ENCODE peak calls at places on chromosome 18, in five cellular contexts. N is ELF-1; E is stimulated activated CD4-positive, alpha-beta T cell treated with anti-CD3 and anti-CD28 coated beads, Interleukin-2, amount 100 ng/mL, for 4 hours; I is astrocyte of the spinal cord; D is hippocampal formation. T is an unnamed sample.

GRCh38 chr18:36176739-36177138 is 10.6 kb upstream of the MOCOS start:
- DNase-seq in E (no peak), I (peak), N (no peak), D (no peak), T (no peak)

GRCh38 chr18:8984131-8984670 is 118.3 kb upstream of the NDUFV2 start:
- DNase-seq in N (no peak), D (no peak), E (no peak), I (no peak), T (no peak)

GRCh38 chr18:50627594-50628542 is 68.0 kb downstream of the MAPK4 start:
- DNase-seq in N (no peak), E (no peak), I (no peak), D (no peak), T (no peak)

GRCh38 chr18:24073791-24074190 is 59.2 kb downstream of the TTC39C start:
- DNase-seq in D (no peak), E (no peak), I (no peak), N (no peak), T (no peak)

GRCh38 chr18:61551586-61551985 is 218.4 kb downstream of the CDH20 start:
- DNase-seq in D (peak), E (no peak), N (peak), I (peak), T (peak)

GRCh38 chr18:12907258-12907925 is 23.4 kb upstream of the PTPN2 start:
- DNase-seq in I (peak), D (no peak), N (no peak), E (no peak), T (no peak)

GRCh38 chr18:13390196-13390595 is 171.6 kb downstream of the LDLRAD4 start:
- DNase-seq in D (no peak), E (no peak), N (no peak), I (no peak), T (no peak)

GRCh38 chr18:57258131-57258777 is 94.1 kb upstream of the ST8SIA3 start:
- DNase-seq in I (no peak), N (no peak), E (no peak), D (no peak), T (no peak)

GRCh38 chr18:25392199-25392598 is 40.2 kb upstream of the ZNF521 start:
- DNase-seq in I (no peak), D (no peak), E (no peak), N (no peak), T (peak)

GRCh38 chr18:2898131-2898640 is 51.4 kb downstream of the EMILIN2 start:
- DNase-seq in I (peak), E (no peak), N (no peak), D (no peak), T (peak)

GRCh38 chr18:36812686-36813085 is 16.1 kb downstream of the TPGS2 start:
- DNase-seq in N (no peak), I (no peak), D (no peak), E (no peak), T (no peak)

GRCh38 chr18:46155652-46156051 is 51.5 kb downstream of the HAUS1 start:
- DNase-seq in E (peak), N (peak), I (peak), D (no peak), T (no peak)

GRCh38 chr18:51498085-51498855 is 300.8 kb upstream of the MEX3C start:
- DNase-seq in D (no peak), I (no peak), E (no peak), N (no peak), T (no peak)

T was measured in DMS53.